ENCODE peak calls at places on chromosomes 12 and 14, in four cellular contexts. One of them, this sample, is unnamed.

GRCh38 chr14:60722836-60723217 is 1.3 kb downstream of the SIX4 start:
- DNase-seq in stomach: no peak
- DNase-seq in ovary: no peak
- DNase-seq in AG04450: no peak
- DNase-seq in this sample: no peak

GRCh38 chr12:64173456-64173855 is 48.6 kb downstream of the KICS2 start:
- DNase-seq in stomach: no peak
- DNase-seq in ovary: no peak
- DNase-seq in AG04450: no peak
- DNase-seq in this sample: no peak

GRCh38 chr12:56954956-56955355 is 2.5 kb downstream of the RDH16 start:
- DNase-seq in stomach: no peak
- DNase-seq in ovary: no peak
- DNase-seq in AG04450: no peak
- DNase-seq in this sample: no peak

GRCh38 chr12:96487214-96487613 is 2.2 kb upstream of the CFAP54 start:
- DNase-seq in stomach: no peak
- DNase-seq in ovary: no peak
- DNase-seq in AG04450: no peak
- DNase-seq in this sample: no peak

GRCh38 chr14:94355191-94355794 is 32.2 kb upstream of the SERPINA6 start:
- DNase-seq in stomach: peak
- DNase-seq in ovary: peak
- DNase-seq in AG04450: peak
- DNase-seq in this sample: no peak

GRCh38 chr12:80293347-80293746 is 150.7 kb upstream of the PTPRQ start:
- DNase-seq in stomach: no peak
- DNase-seq in ovary: no peak
- DNase-seq in AG04450: no peak
- DNase-seq in this sample: no peak

GRCh38 chr12:74370608-74371216 is 166.9 kb upstream of the ATXN7L3B start:
- DNase-seq in stomach: no peak
- DNase-seq in ovary: no peak
- DNase-seq in AG04450: no peak
- DNase-seq in this sample: no peak

GRCh38 chr14:34943506-34943905 is 39.3 kb upstream of the SRP54 start:
- DNase-seq in stomach: no peak
- DNase-seq in ovary: no peak
- DNase-seq in AG04450: no peak
- DNase-seq in this sample: no peak

GRCh38 chr14:76863724-76864407 is 37.7 kb downstream of the LRRC74A start:
- DNase-seq in stomach: no peak
- DNase-seq in ovary: no peak
- DNase-seq in AG04450: no peak
- DNase-seq in this sample: no peak

GRCh38 chr14:68286667-68287066 is 467.1 kb downstream of the RAD51B start:
- DNase-seq in stomach: no peak
- DNase-seq in ovary: no peak
- DNase-seq in AG04450: no peak
- DNase-seq in this sample: no peak

GRCh38 chr12:132351751-132352495 is 22.5 kb upstream of the GALNT9 start:
- DNase-seq in stomach: no peak
- DNase-seq in ovary: no peak
- DNase-seq in AG04450: no peak
- DNase-seq in this sample: no peak

GRCh38 chr12:98955284-98955683 is 310.2 kb downstream of the APAF1 start:
- DNase-seq in stomach: no peak
- DNase-seq in ovary: no peak
- DNase-seq in AG04450: no peak
- DNase-seq in this sample: no peak

GRCh38 chr12:106058256-106059182 is 80.2 kb downstream of the NUAK1 start:
- DNase-seq in stomach: no peak
- DNase-seq in ovary: no peak
- DNase-seq in AG04450: no peak
- DNase-seq in this sample: no peak

GRCh38 chr12:132445884-132446471 is 44.0 kb upstream of the FBRSL1 start:
- DNase-seq in stomach: peak
- DNase-seq in ovary: peak
- DNase-seq in AG04450: peak
- DNase-seq in this sample: no peak

GRCh38 chr14:70087380-70087697 is 101.4 kb downstream of the SLC8A3 start:
- DNase-seq in stomach: no peak
- DNase-seq in ovary: no peak
- DNase-seq in AG04450: no peak
- DNase-seq in this sample: no peak

GRCh38 chr12:94589591-94590001 is 60.8 kb downstream of the TMCC3 start:
- DNase-seq in stomach: no peak
- DNase-seq in ovary: no peak
- DNase-seq in AG04450: no peak
- DNase-seq in this sample: no peak

GRCh38 chr14:44404021-44404420 is 103.1 kb downstream of the FSCB start:
- DNase-seq in stomach: no peak
- DNase-seq in ovary: no peak
- DNase-seq in AG04450: no peak
- DNase-seq in this sample: no peak

GRCh38 chr14:63134801-63135200 is 69.4 kb upstream of the RHOJ start:
- DNase-seq in stomach: no peak
- DNase-seq in ovary: no peak
- DNase-seq in AG04450: no peak
- DNase-seq in this sample: no peak

GRCh38 chr14:74085828-74086227 is 1.1 kb downstream of the LIN52 start:
- DNase-seq in stomach: no peak
- DNase-seq in ovary: no peak
- DNase-seq in AG04450: no peak
- DNase-seq in this sample: no peak

GRCh38 chr14:71377099-71377498 is 469.8 kb downstream of the PCNX1 start:
- DNase-seq in stomach: no peak
- DNase-seq in ovary: no peak
- DNase-seq in AG04450: no peak
- DNase-seq in this sample: no peak

GRCh38 chr14:50237448-50237847 is 6.1 kb upstream of the SOS2 start:
- DNase-seq in stomach: no peak
- DNase-seq in ovary: no peak
- DNase-seq in AG04450: no peak
- DNase-seq in this sample: no peak

GRCh38 chr12:29234965-29235364 is 85.9 kb downstream of the FAR2 start:
- DNase-seq in stomach: no peak
- DNase-seq in ovary: no peak
- DNase-seq in AG04450: no peak
- DNase-seq in this sample: no peak

GRCh38 chr14:95585971-95586620 is 51.2 kb downstream of the GLRX5 start:
- DNase-seq in stomach: no peak
- DNase-seq in ovary: no peak
- DNase-seq in AG04450: no peak
- DNase-seq in this sample: no peak

GRCh38 chr12:85277900-85278597 is 2.0 kb upstream of the ALX1 start:
- DNase-seq in stomach: no peak
- DNase-seq in ovary: no peak
- DNase-seq in AG04450: no peak
- DNase-seq in this sample: no peak

GRCh38 chr14:24408764-24409163 is 10.0 kb downstream of the NYNRIN start:
- DNase-seq in stomach: no peak
- DNase-seq in ovary: peak
- DNase-seq in AG04450: no peak
- DNase-seq in this sample: no peak

GRCh38 chr12:904010-904414 is 45.5 kb downstream of the RAD52 start:
- DNase-seq in stomach: no peak
- DNase-seq in ovary: no peak
- DNase-seq in AG04450: no peak
- DNase-seq in this sample: no peak

GRCh38 chr14:96754162-96754844 is 42.9 kb upstream of the VRK1 start:
- DNase-seq in stomach: no peak
- DNase-seq in ovary: no peak
- DNase-seq in AG04450: no peak
- DNase-seq in this sample: no peak

GRCh38 chr12:54016478-54016964 is 7.7 kb downstream of the HOXC8 start:
- DNase-seq in stomach: no peak
- DNase-seq in ovary: no peak
- DNase-seq in AG04450: no peak
- DNase-seq in this sample: peak

GRCh38 chr12:81450920-81451739 is 308.0 kb downstream of the PPFIA2 start:
- DNase-seq in stomach: no peak
- DNase-seq in ovary: no peak
- DNase-seq in AG04450: peak
- DNase-seq in this sample: peak

GRCh38 chr12:124480469-124481256 is 86.7 kb downstream of the NCOR2 start:
- DNase-seq in stomach: peak
- DNase-seq in ovary: peak
- DNase-seq in AG04450: no peak
- DNase-seq in this sample: no peak

GRCh38 chr12:33427071-33427470 is 12.5 kb downstream of the SYT10 start:
- DNase-seq in stomach: no peak
- DNase-seq in ovary: no peak
- DNase-seq in AG04450: no peak
- DNase-seq in this sample: no peak
- TF ChIP-seq CTCF in stomach: no peak
- TF ChIP-seq CTCF in ovary: no peak
- TF ChIP-seq CTCF in AG04450: no peak
- TF ChIP-seq CTCF in this sample: no peak

DNA sequence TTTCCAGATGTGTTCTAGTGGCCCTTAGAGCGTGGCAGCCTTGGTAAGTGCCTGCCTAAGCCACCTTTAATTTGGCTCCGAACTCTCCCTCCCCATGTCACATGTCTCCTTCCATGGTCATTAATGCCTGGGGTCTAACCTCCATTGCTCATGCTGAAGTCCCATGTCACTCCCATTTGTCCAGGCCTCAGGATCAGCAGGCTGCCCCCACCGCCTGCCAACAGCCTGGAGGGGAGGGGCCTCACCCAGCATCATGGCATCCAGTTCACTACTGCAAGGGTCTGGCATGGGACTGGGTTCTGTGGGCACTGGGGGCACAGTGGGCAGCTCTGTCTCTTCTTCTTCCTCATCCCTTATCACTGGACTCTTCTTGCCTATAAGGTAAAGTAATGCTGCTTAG is 4.4 kb downstream of the MMP19 start:
- DNase-seq in stomach: no peak
- DNase-seq in ovary: no peak
- DNase-seq in AG04450: no peak
- DNase-seq in this sample: no peak
- H3K4me3 ChIP-seq in stomach: no peak
- H3K4me3 ChIP-seq in ovary: no peak
- H3K4me3 ChIP-seq in AG04450: no peak
- H3K4me3 ChIP-seq in this sample: no peak

GRCh38 chr12:52173526-52173925 is 18.3 kb downstream of the KRT80 start:
- DNase-seq in stomach: no peak
- DNase-seq in ovary: no peak
- DNase-seq in AG04450: no peak
- DNase-seq in this sample: no peak

GRCh38 chr12:52170827-52171226 is 21.0 kb downstream of the KRT80 start:
- DNase-seq in stomach: no peak
- DNase-seq in ovary: peak
- DNase-seq in AG04450: no peak
- DNase-seq in this sample: no peak

GRCh38 chr12:52172956-52173355 is 18.9 kb downstream of the KRT80 start:
- DNase-seq in stomach: no peak
- DNase-seq in ovary: no peak
- DNase-seq in AG04450: no peak
- DNase-seq in this sample: no peak

GRCh38 chr12:52169886-52170285 is 21.9 kb downstream of the KRT80 start:
- DNase-seq in stomach: no peak
- DNase-seq in ovary: no peak
- DNase-seq in AG04450: no peak
- DNase-seq in this sample: no peak

GRCh38 chr12:52171950-52172512 is 19.8 kb downstream of the KRT80 start:
- DNase-seq in stomach: peak
- DNase-seq in ovary: no peak
- DNase-seq in AG04450: no peak
- DNase-seq in this sample: no peak
- TF ChIP-seq CTCF in stomach: peak
- TF ChIP-seq CTCF in ovary: no peak
- TF ChIP-seq CTCF in AG04450: peak
- TF ChIP-seq CTCF in this sample: peak

GRCh38 chr12:111396726-111397445 is 8.8 kb upstream of the SH2B3 start:
- DNase-seq in stomach: peak
- DNase-seq in ovary: peak
- DNase-seq in AG04450: peak
- DNase-seq in this sample: no peak
- H3K4me3 ChIP-seq in stomach: peak
- H3K4me3 ChIP-seq in ovary: no peak
- H3K4me3 ChIP-seq in AG04450: peak
- H3K4me3 ChIP-seq in this sample: peak

GRCh38 chr12:48061943-48062719 is 43.7 kb downstream of the SENP1 start:
- DNase-seq in stomach: no peak
- DNase-seq in ovary: no peak
- DNase-seq in AG04450: no peak
- DNase-seq in this sample: no peak
- TF ChIP-seq CTCF in stomach: no peak
- TF ChIP-seq CTCF in ovary: no peak
- TF ChIP-seq CTCF in AG04450: no peak
- TF ChIP-seq CTCF in this sample: no peak

This sample was measured in AG04449.